ENCODE peak calls at places on chromosome 18, in six cellular contexts. One of them, this sample, is unnamed.

GRCh38 chr18:76149284-76149683 is 345.8 kb downstream of the ZNF516 start:
- DNase-seq in CD8-positive, alpha-beta T cell: no peak
- DNase-seq in psoas muscle: no peak
- DNase-seq in stomach: no peak
- DNase-seq in CD4-positive, CD25-positive, alpha-beta regulatory T cell: no peak
- DNase-seq in prostate gland: no peak
- DNase-seq in this sample: no peak

GRCh38 chr18:10100236-10100635 is 186.4 kb downstream of the VAPA start:
- DNase-seq in CD8-positive, alpha-beta T cell: no peak
- DNase-seq in psoas muscle: no peak
- DNase-seq in stomach: no peak
- DNase-seq in CD4-positive, CD25-positive, alpha-beta regulatory T cell: no peak
- DNase-seq in prostate gland: no peak
- DNase-seq in this sample: no peak

GRCh38 chr18:63202814-63203213 is 116.8 kb downstream of the BCL2 start:
- DNase-seq in CD8-positive, alpha-beta T cell: no peak
- DNase-seq in psoas muscle: no peak
- DNase-seq in stomach: no peak
- DNase-seq in CD4-positive, CD25-positive, alpha-beta regulatory T cell: no peak
- DNase-seq in prostate gland: no peak
- DNase-seq in this sample: no peak

GRCh38 chr18:68035709-68036522 is 519.4 kb upstream of the DSEL start:
- DNase-seq in CD8-positive, alpha-beta T cell: no peak
- DNase-seq in psoas muscle: no peak
- DNase-seq in stomach: no peak
- DNase-seq in CD4-positive, CD25-positive, alpha-beta regulatory T cell: no peak
- DNase-seq in prostate gland: no peak
- DNase-seq in this sample: no peak

GRCh38 chr18:77074431-77074830 is 58.2 kb downstream of the MBP start:
- DNase-seq in CD8-positive, alpha-beta T cell: no peak
- DNase-seq in psoas muscle: no peak
- DNase-seq in stomach: no peak
- DNase-seq in CD4-positive, CD25-positive, alpha-beta regulatory T cell: no peak
- DNase-seq in prostate gland: no peak
- DNase-seq in this sample: no peak

GRCh38 chr18:692841-693240 is 19.6 kb downstream of the ENOSF1 start:
- DNase-seq in CD8-positive, alpha-beta T cell: no peak
- DNase-seq in psoas muscle: no peak
- DNase-seq in stomach: no peak
- DNase-seq in CD4-positive, CD25-positive, alpha-beta regulatory T cell: no peak
- DNase-seq in prostate gland: no peak
- DNase-seq in this sample: no peak

GRCh38 chr18:25921677-25922421 is 168.6 kb downstream of the SS18 start:
- DNase-seq in CD8-positive, alpha-beta T cell: peak; percentile 22
- DNase-seq in psoas muscle: no peak
- DNase-seq in stomach: peak; percentile 49
- DNase-seq in CD4-positive, CD25-positive, alpha-beta regulatory T cell: peak; percentile 2
- DNase-seq in prostate gland: peak; percentile 8
- DNase-seq in this sample: no peak

GRCh38 chr18:7568426-7568825 is 1.3 kb downstream of the PTPRM start:
- DNase-seq in CD8-positive, alpha-beta T cell: no peak
- DNase-seq in psoas muscle: peak; percentile 74
- DNase-seq in stomach: peak; percentile 28
- DNase-seq in CD4-positive, CD25-positive, alpha-beta regulatory T cell: no peak
- DNase-seq in prostate gland: peak; percentile 40
- DNase-seq in this sample: peak; percentile 86

GRCh38 chr18:6069539-6069938 is 174.2 kb upstream of the TMEM200C start:
- DNase-seq in CD8-positive, alpha-beta T cell: no peak
- DNase-seq in psoas muscle: no peak
- DNase-seq in stomach: no peak
- DNase-seq in CD4-positive, CD25-positive, alpha-beta regulatory T cell: no peak
- DNase-seq in prostate gland: no peak
- DNase-seq in this sample: no peak

DNA sequence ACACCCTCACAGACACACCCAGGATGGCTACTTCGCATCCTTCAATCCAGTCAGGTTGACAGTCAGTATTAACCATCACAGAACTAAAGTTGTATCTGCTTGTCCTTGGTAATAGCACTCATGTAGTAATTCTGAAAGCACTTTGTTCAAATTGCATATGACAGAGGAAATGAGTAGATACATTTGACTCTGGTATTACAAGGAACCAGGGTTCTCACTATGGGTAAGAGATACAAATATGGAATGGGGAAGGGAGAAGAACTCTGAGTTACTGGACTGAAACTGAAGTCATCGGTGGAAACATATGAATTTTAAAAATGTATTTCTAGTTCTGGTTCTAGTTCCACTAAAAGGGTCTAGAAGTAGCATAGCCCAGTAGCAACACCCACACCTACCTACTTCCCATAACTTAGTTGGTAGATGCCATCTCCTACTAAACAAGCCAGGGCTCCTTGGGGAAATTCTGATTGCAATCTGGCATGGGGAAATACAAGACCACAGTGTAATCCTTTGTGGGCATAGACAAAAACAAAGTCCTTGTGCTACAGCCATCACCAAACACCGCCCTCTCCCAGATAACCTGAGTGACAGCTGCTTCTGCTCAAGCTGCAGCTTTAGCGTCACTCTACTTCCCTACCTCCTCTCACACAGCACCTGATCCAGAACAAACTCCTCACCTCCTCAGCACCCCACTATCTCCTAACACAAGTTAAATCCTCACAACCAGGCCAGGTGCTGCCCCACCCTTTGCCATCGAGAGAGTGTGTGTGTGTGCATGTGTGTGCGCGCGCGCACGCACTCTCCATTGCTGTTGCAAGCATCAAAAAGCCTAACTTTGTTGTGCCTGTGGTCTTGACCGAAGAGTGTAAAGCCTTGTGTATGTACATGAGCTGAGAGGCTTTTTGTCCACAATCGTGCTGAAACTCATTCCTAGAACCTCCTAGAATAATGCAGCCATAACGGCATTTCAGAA is 31.4 kb upstream of the CD226 start:
- DNase-seq in CD8-positive, alpha-beta T cell: no peak
- DNase-seq in psoas muscle: no peak
- DNase-seq in stomach: no peak
- DNase-seq in CD4-positive, CD25-positive, alpha-beta regulatory T cell: no peak
- DNase-seq in prostate gland: no peak
- DNase-seq in this sample: no peak
- H3K4me1 ChIP-seq in CD8-positive, alpha-beta T cell: peaks cover 25% of the 10 kb centered on the region
- H3K4me1 ChIP-seq in psoas muscle: no peaks in the 10 kb centered on the region
- H3K4me1 ChIP-seq in stomach: no peaks in the 10 kb centered on the region
- H3K4me1 ChIP-seq in CD4-positive, CD25-positive, alpha-beta regulatory T cell: no peaks in the 10 kb centered on the region
- H3K4me1 ChIP-seq in prostate gland: no peaks in the 10 kb centered on the region
- H3K4me1 ChIP-seq in this sample: no peaks in the 10 kb centered on the region

DNA sequence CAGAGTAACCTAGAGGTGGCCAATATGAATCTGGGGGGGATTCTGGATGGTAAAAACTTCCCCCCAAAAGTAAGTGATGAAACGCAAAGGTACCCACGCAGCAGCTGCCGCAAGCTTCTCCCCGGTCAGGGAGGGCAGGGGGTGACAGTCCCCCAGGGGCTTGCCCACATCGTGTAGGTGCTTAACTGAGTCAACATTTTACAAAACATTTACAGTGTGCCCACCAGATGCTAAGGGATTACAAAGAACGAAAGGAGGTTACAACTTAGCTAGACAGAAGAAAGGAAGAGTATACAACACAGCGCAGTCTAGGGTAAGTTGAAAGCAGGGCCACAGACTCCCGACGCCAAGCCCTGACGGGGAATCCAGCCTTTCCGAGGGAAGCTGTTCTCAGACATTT is 45.6 kb downstream of the LPIN2 start:
- DNase-seq in CD8-positive, alpha-beta T cell: no peak
- DNase-seq in psoas muscle: no peak
- DNase-seq in stomach: no peak
- DNase-seq in CD4-positive, CD25-positive, alpha-beta regulatory T cell: no peak
- DNase-seq in prostate gland: no peak
- DNase-seq in this sample: no peak
- H3K27ac ChIP-seq in CD8-positive, alpha-beta T cell: no peak overlapping the region
- H3K27ac ChIP-seq in psoas muscle: no peak overlapping the region
- H3K27ac ChIP-seq in stomach: no peak overlapping the region
- H3K27ac ChIP-seq in CD4-positive, CD25-positive, alpha-beta regulatory T cell: peak overlapping the region; percentile 96
- H3K27ac ChIP-seq in prostate gland: no peak overlapping the region
- H3K27ac ChIP-seq in this sample: peak overlapping the region; percentile 71

GRCh38 chr18:48859311-48860275 is 91.2 kb downstream of the SMAD7 start:
- DNase-seq in CD8-positive, alpha-beta T cell: no peak
- DNase-seq in psoas muscle: no peak
- DNase-seq in stomach: no peak
- DNase-seq in CD4-positive, CD25-positive, alpha-beta regulatory T cell: no peak
- DNase-seq in prostate gland: no peak
- DNase-seq in this sample: no peak

GRCh38 chr18:48860276-48861180 is 90.2 kb downstream of the SMAD7 start:
- DNase-seq in CD8-positive, alpha-beta T cell: no peak
- DNase-seq in psoas muscle: no peak
- DNase-seq in stomach: no peak
- DNase-seq in CD4-positive, CD25-positive, alpha-beta regulatory T cell: no peak
- DNase-seq in prostate gland: no peak
- DNase-seq in this sample: no peak

GRCh38 chr18:48862678-48863270 is 88.0 kb downstream of the SMAD7 start:
- DNase-seq in CD8-positive, alpha-beta T cell: no peak
- DNase-seq in psoas muscle: peak; percentile 72
- DNase-seq in stomach: no peak
- DNase-seq in CD4-positive, CD25-positive, alpha-beta regulatory T cell: no peak
- DNase-seq in prostate gland: no peak
- DNase-seq in this sample: no peak

GRCh38 chr18:48862116-48862515 is 88.6 kb downstream of the SMAD7 start:
- DNase-seq in CD8-positive, alpha-beta T cell: no peak
- DNase-seq in psoas muscle: no peak
- DNase-seq in stomach: no peak
- DNase-seq in CD4-positive, CD25-positive, alpha-beta regulatory T cell: no peak
- DNase-seq in prostate gland: no peak
- DNase-seq in this sample: no peak

DNA sequence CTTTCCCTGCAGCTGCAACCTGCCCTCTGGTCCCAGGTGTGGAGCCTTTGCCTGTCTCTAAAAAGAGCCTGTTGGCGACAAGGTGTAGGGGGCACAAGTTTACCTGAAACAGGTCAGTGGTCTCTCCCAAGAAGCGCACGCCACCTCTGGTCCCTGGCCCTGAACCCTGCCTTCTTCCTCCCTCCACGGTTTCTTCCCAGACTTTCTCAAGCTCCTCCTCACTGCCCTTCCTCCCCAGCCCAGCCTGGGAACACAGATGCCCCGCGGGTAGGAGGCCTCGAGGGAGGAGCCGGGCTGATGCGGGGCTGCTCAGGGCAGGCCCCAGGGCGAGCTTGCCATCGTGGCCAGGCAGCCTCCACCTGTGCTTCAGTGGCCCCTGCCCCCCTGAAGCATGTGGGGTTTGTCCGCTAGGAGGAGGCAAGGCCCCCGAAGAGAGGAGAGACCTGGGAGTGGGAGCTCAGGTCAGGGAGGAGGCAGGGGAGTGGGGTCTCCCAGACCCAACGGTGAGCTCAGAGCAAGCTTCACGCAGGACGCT is 89.5 kb downstream of the SMAD7 start:
- DNase-seq in CD8-positive, alpha-beta T cell: no peak
- DNase-seq in psoas muscle: no peak
- DNase-seq in stomach: no peak
- DNase-seq in CD4-positive, CD25-positive, alpha-beta regulatory T cell: no peak
- DNase-seq in prostate gland: no peak
- DNase-seq in this sample: no peak
- H3K4me3 ChIP-seq in CD8-positive, alpha-beta T cell: no peak overlapping the region
- H3K4me3 ChIP-seq in psoas muscle: no peak overlapping the region
- H3K4me3 ChIP-seq in stomach: no peak overlapping the region
- H3K4me3 ChIP-seq in CD4-positive, CD25-positive, alpha-beta regulatory T cell: no peak overlapping the region
- H3K4me3 ChIP-seq in prostate gland: no peak overlapping the region
- H3K4me3 ChIP-seq in this sample: no peak overlapping the region

DNA sequence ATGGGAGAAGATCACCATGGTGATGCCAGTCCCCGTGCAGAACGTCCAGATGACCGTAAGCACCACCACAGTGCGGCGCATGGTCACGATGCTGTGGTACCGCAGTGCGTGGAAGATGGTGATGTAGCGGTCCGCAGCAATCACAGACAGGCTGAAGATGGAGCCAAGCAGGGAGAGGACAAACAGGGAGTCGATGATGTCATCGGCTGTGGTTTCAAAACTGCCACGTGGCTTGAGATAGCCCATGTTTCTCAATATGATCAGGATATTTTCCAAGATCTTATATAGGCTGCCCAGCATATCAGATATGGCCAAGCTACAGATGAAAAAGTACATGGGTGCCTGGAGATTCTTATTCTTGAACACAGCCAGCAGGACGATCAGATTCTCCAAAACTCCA is 30.3 kb downstream of the MC2R start:
- DNase-seq in CD8-positive, alpha-beta T cell: no peak
- DNase-seq in psoas muscle: no peak
- DNase-seq in stomach: no peak
- DNase-seq in CD4-positive, CD25-positive, alpha-beta regulatory T cell: no peak
- DNase-seq in prostate gland: no peak
- DNase-seq in this sample: no peak
- H3K4me1 ChIP-seq in CD8-positive, alpha-beta T cell: no peaks in the 10 kb centered on the region
- H3K4me1 ChIP-seq in psoas muscle: no peaks in the 10 kb centered on the region
- H3K4me1 ChIP-seq in stomach: no peaks in the 10 kb centered on the region
- H3K4me1 ChIP-seq in CD4-positive, CD25-positive, alpha-beta regulatory T cell: no peaks in the 10 kb centered on the region
- H3K4me1 ChIP-seq in prostate gland: no peaks in the 10 kb centered on the region
- H3K4me1 ChIP-seq in this sample: no peaks in the 10 kb centered on the region

GRCh38 chr18:45825258-45825744 is at the start of gene SIGLEC15:
- DNase-seq in CD8-positive, alpha-beta T cell: no peak
- DNase-seq in psoas muscle: no peak
- DNase-seq in stomach: no peak
- DNase-seq in CD4-positive, CD25-positive, alpha-beta regulatory T cell: no peak
- DNase-seq in prostate gland: no peak
- DNase-seq in this sample: no peak
- H3K27ac ChIP-seq in CD8-positive, alpha-beta T cell: no peak within 1 kb of the TSS
- H3K27ac ChIP-seq in psoas muscle: no peak within 1 kb of the TSS
- H3K27ac ChIP-seq in stomach: no peak within 1 kb of the TSS
- H3K27ac ChIP-seq in CD4-positive, CD25-positive, alpha-beta regulatory T cell: no peak within 1 kb of the TSS
- H3K27ac ChIP-seq in prostate gland: no peak within 1 kb of the TSS
- H3K27ac ChIP-seq in this sample: no peak within 1 kb of the TSS

GRCh38 chr18:47594621-47595086 is 335.8 kb downstream of the SMAD2 start:
- DNase-seq in CD8-positive, alpha-beta T cell: no peak
- DNase-seq in psoas muscle: no peak
- DNase-seq in stomach: no peak
- DNase-seq in CD4-positive, CD25-positive, alpha-beta regulatory T cell: no peak
- DNase-seq in prostate gland: no peak
- DNase-seq in this sample: no peak
- H3K4me3 ChIP-seq in CD8-positive, alpha-beta T cell: no peak overlapping the region
- H3K4me3 ChIP-seq in psoas muscle: no peak overlapping the region
- H3K4me3 ChIP-seq in stomach: no peak overlapping the region
- H3K4me3 ChIP-seq in CD4-positive, CD25-positive, alpha-beta regulatory T cell: no peak overlapping the region
- H3K4me3 ChIP-seq in prostate gland: no peak overlapping the region
- H3K4me3 ChIP-seq in this sample: no peak overlapping the region

DNA sequence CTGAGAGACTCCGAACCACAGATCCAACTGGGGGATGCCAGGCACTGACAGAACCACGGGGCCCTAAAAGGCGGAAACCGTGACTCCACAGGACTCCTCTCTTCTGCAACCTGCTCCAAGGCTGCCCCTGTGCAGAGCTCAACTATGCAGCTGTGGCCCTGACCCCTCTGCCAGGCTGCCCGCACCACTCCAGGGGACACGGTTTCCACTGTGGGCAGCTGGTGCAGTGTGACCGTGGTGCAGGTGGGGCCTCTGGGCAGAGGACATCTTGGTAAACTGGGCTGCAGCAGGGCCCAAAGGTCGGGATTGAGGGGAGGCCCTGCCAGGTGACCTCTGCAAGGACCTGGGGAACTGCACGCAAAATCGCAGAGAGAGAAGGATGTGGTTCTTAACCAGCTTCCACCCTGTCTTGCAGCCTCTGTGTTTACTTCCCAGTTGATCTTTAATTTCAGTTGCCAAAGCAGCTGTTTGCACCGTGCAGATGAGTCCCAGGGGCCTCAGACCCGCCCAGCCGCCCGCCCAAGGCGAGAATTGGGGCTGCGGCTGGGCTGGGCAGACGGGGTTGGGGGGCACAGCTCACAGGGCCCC is 104.6 kb upstream of the CTDP1 start:
- DNase-seq in CD8-positive, alpha-beta T cell: peak; percentile 2
- DNase-seq in psoas muscle: peak; percentile 53
- DNase-seq in stomach: no peak
- DNase-seq in CD4-positive, CD25-positive, alpha-beta regulatory T cell: no peak
- DNase-seq in prostate gland: no peak
- DNase-seq in this sample: peak; percentile 50
- H3K4me1 ChIP-seq in CD8-positive, alpha-beta T cell: peaks cover 27% of the 10 kb centered on the region
- H3K4me1 ChIP-seq in psoas muscle: peaks cover 13% of the 10 kb centered on the region
- H3K4me1 ChIP-seq in stomach: peaks cover 33% of the 10 kb centered on the region
- H3K4me1 ChIP-seq in CD4-positive, CD25-positive, alpha-beta regulatory T cell: no peaks in the 10 kb centered on the region
- H3K4me1 ChIP-seq in prostate gland: peaks cover 13% of the 10 kb centered on the region
- H3K4me1 ChIP-seq in this sample: peaks cover 4% of the 10 kb centered on the region

This sample was measured in left lung.